ENCODE peak calls at places on chromosomes 16 and 17, in seven cellular contexts. A is A549; D is AG09319; Y is brain microvascular endothelial cell; C is cardiac muscle cell; T is CD4-positive, alpha-beta T cell; N is HFF-Myc. P is an unnamed sample.

GRCh38 chr17:199806-200603 is 18.6 kb upstream of the DOC2B start:
- DNase-seq in D (no peak), T (no peak), A (no peak), N (no peak), C (no peak), Y (no peak), P (no peak)

GRCh38 chr17:45131616-45132301 is 556 bp downstream of the PLCD3 start:
- DNase-seq in C (peak), T (peak), D (no peak), Y (no peak), A (no peak), N (no peak), P (no peak)

GRCh38 chr17:48907713-48908046 is 527 bp upstream of the UBE2Z start:
- DNase-seq in C (no peak), D (peak), A (no peak), Y (peak), N (no peak), T (no peak), P (no peak)

GRCh38 chr16:49416276-49416675 is 42.7 kb downstream of the C16orf78 start:
- DNase-seq in D (no peak), Y (no peak), C (no peak), A (no peak), T (no peak), N (no peak), P (no peak)

GRCh38 chr17:64950871-64951270 is 31.6 kb upstream of the LRRC37A3 start:
- DNase-seq in A (no peak), C (no peak), Y (peak), D (no peak), T (no peak), N (no peak), P (no peak)

GRCh38 chr17:43068570-43069367 is 43.7 kb downstream of the RND2 start:
- DNase-seq in T (no peak), N (no peak), C (no peak), Y (no peak), D (no peak), A (no peak), P (no peak)

GRCh38 chr17:67359960-67360817 is 6.2 kb downstream of the PSMD12 start:
- DNase-seq in N (no peak), C (peak), D (no peak), A (peak), T (peak), Y (no peak), P (no peak)

GRCh38 chr16:60582528-60582927 is 1453.7 kb downstream of the CDH8 start:
- DNase-seq in T (no peak), C (no peak), D (no peak), Y (no peak), A (no peak), N (no peak), P (no peak)

GRCh38 chr16:50467943-50468748 is 80.0 kb upstream of the NKD1 start:
- DNase-seq in N (no peak), C (peak), Y (peak), T (no peak), A (no peak), D (no peak), P (peak)

GRCh38 chr17:8732406-8733065 is 12.1 kb downstream of the CCDC42 start:
- DNase-seq in Y (no peak), N (no peak), A (no peak), T (no peak), D (no peak), C (no peak), P (no peak)

GRCh38 chr16:53974484-53975115 is 270.6 kb downstream of the FTO start:
- DNase-seq in A (no peak), N (no peak), Y (no peak), C (no peak), D (no peak), T (no peak), P (no peak)

GRCh38 chr16:29192329-29193247 is 207.7 kb downstream of the LAT start:
- DNase-seq in C (no peak), D (no peak), T (no peak), A (no peak), Y (no peak), N (no peak), P (no peak)

GRCh38 chr17:72977768-72978417 is 114.6 kb downstream of the SLC39A11 start:
- DNase-seq in N (no peak), Y (peak), T (no peak), A (no peak), D (no peak), C (no peak), P (no peak)

GRCh38 chr17:66716236-66717026 is 118.5 kb upstream of the CACNG5 start:
- DNase-seq in C (no peak), Y (no peak), N (no peak), D (no peak), T (no peak), A (no peak), P (no peak)

GRCh38 chr16:51153275-51153991 is 2.4 kb upstream of the SALL1 start:
- DNase-seq in A (no peak), Y (no peak), N (no peak), T (no peak), D (no peak), C (peak), P (no peak)

GRCh38 chr17:81328925-81329278 is 33.8 kb upstream of the SLC38A10 start:
- DNase-seq in A (peak), C (no peak), Y (no peak), N (no peak), T (no peak), D (no peak), P (no peak)

GRCh38 chr16:73060216-73060615 is 12.3 kb upstream of the ZFHX3 start:
- DNase-seq in A (no peak), D (no peak), N (no peak), C (no peak), Y (no peak), T (no peak), P (no peak)

GRCh38 chr16:70757183-70757582 is 43.8 kb downstream of the VAC14 start:
- DNase-seq in C (no peak), D (no peak), A (no peak), T (no peak), Y (no peak), N (no peak), P (no peak)

GRCh38 chr17:12088035-12088434 is 67.4 kb downstream of the MAP2K4 start:
- DNase-seq in Y (no peak), D (no peak), N (no peak), T (no peak), C (no peak), A (no peak), P (no peak)

GRCh38 chr17:49447603-49448325 is 33.1 kb upstream of the PHB1 start:
- DNase-seq in C (no peak), A (no peak), T (no peak), Y (no peak), D (no peak), N (no peak), P (no peak)

GRCh38 chr17:70473049-70473448 is 303.7 kb downstream of the KCNJ2 start:
- DNase-seq in T (no peak), A (no peak), C (no peak), D (no peak), Y (no peak), N (no peak), P (no peak)

GRCh38 chr17:69717214-69717613 is 302.7 kb downstream of the MAP2K6 start:
- DNase-seq in T (no peak), C (no peak), N (no peak), A (no peak), D (no peak), Y (no peak), P (no peak)

GRCh38 chr16:47634126-47634525 is 173.0 kb downstream of the PHKB start:
- DNase-seq in T (no peak), N (no peak), A (no peak), Y (no peak), C (no peak), D (no peak), P (no peak)

GRCh38 chr16:47631131-47631530 is 170.0 kb downstream of the PHKB start:
- DNase-seq in T (no peak), D (no peak), N (no peak), C (no peak), A (no peak), Y (no peak), P (no peak)

GRCh38 chr16:47638175-47638574 is 177.0 kb downstream of the PHKB start:
- DNase-seq in Y (no peak), A (no peak), N (no peak), T (no peak), D (no peak), C (no peak), P (no peak)

DNA sequence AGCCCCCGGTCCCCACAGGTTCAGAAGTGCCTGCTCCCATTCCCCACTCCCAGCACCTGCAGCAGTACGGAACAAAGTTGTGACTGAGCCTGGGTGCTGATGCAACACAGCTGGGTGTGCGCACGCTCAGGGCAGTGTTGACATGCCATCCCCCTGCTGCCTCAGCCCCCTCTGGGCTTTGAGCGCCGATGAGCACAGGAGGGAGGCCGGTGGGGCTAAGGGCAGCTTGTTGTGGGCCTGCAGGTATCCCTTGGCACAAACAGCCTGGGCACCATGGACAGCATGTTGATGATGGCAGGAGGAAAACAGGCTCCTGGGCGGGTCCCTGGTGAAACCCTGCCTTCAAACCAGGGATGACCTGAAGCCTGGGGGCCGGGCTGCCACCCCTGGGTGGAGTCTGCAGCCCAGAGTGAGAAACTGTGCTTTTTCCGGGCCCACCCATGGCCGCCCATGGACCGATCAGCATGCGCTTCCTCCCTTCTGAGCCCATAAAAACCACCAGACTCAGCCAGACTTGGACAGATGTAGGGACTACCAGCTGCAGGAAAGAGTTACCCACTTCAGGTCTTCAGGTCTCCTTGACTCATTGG is 175.5 kb downstream of the PHKB start:
- DNase-seq in N (no peak), C (no peak), T (no peak), D (no peak), A (no peak), Y (no peak), P (no peak)
- TF ChIP-seq CTCF in N (no peak), C (no peak), T (no peak), D (no peak), A (no peak), Y (no peak), P (no peak)

GRCh38 chr16:17325744-17326143 is 145.0 kb downstream of the XYLT1 start:
- DNase-seq in D (no peak), A (no peak), Y (no peak), T (no peak), N (no peak), C (no peak), P (no peak)
- TF ChIP-seq CTCF in D (no peak), A (no peak), Y (no peak), T (no peak), N (no peak), C (no peak), P (no peak)

GRCh38 chr16:23398987-23399805 is 53.8 kb downstream of the COG7 start:
- DNase-seq in D (no peak), T (no peak), C (peak), N (no peak), A (no peak), Y (no peak), P (no peak)
- TF ChIP-seq CTCF in D (no peak), T (no peak), C (no peak), N (no peak), A (no peak), Y (no peak), P (no peak)

GRCh38 chr17:1934901-1935300 is 90.2 kb downstream of the RTN4RL1 start:
- DNase-seq in A (no peak), N (no peak), Y (no peak), T (no peak), D (no peak), C (no peak), P (peak)

GRCh38 chr17:1933875-1934715 is 91.0 kb downstream of the RTN4RL1 start:
- DNase-seq in A (no peak), C (no peak), N (no peak), D (no peak), T (no peak), Y (no peak), P (peak)

GRCh38 chr17:1929896-1930750 is 95.0 kb downstream of the RTN4RL1 start:
- DNase-seq in A (no peak), T (no peak), N (no peak), Y (no peak), D (no peak), C (no peak), P (no peak)

GRCh38 chr17:1928976-1929375 is 96.2 kb downstream of the RTN4RL1 start:
- DNase-seq in A (no peak), Y (no peak), N (no peak), T (no peak), D (no peak), C (no peak), P (peak)

GRCh38 chr17:1931759-1932579 is 93.2 kb downstream of the RTN4RL1 start:
- DNase-seq in N (no peak), D (no peak), Y (no peak), T (no peak), A (no peak), C (peak), P (no peak)
- TF ChIP-seq CTCF in N (no peak), D (no peak), Y (no peak), T (no peak), A (no peak), C (no peak), P (no peak)

GRCh38 chr16:28140788-28141618 is 70.8 kb downstream of the XPO6 start:
- DNase-seq in N (no peak), C (no peak), T (peak), D (no peak), Y (no peak), A (no peak), P (no peak)
- TF ChIP-seq CTCF in N (no peak), C (no peak), T (peak), D (no peak), Y (no peak), A (no peak), P (no peak)

DNA sequence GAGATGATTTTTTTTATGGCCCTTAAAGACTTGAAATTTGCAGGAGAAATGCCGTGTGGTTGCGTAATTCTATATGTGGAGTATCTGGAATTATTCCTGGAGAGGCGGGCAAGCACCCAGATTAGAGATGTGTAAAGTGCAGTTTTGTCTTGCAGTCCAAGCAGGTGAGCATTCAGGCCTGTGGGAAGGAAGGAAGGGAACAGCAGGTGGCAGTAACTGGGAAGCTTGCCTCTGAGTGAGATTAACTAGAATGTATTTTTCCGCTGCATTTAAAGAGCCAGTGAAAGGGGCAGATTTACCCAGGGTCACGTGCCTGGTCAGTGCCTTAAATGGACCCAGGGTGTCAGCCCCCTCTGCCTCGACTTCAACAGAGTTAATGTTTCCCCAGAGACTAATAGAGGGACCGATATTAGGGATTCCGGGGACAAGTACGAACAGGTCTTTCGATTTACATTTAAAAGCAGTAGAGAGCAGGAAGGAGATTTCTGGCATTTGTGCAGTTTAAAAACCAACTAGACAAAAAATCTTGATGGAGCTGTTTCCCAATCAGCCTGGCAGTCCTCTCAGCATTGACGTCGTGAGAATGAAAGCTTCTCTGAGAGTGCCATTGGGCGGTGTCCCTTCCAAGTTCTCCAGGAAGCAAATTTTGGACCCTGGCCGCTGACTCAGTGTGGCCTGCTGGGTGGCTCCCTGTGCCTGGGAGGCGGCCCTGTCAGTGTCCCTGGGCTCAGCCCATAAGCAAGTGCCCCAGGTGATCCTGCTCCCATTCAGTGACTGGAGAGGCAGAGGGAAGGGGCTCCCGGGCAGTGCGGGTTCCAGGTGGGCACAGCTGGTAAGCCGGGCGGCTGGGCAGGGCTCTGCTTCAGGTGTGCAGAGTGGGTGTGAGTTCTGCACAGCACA is 38.2 kb downstream of the KSR1 start:
- DNase-seq in N (no peak), T (no peak), C (peak), D (peak), A (peak), Y (no peak), P (no peak)
- TF ChIP-seq CTCF in N (peak), T (no peak), C (peak), D (peak), A (peak), Y (peak), P (peak)

GRCh38 chr16:85453-85782 is 7.4 kb downstream of the MPG start:
- DNase-seq in T (no peak), N (no peak), C (no peak), Y (no peak), D (no peak), A (no peak), P (no peak)

GRCh38 chr16:86483-86952 is 8.5 kb downstream of the MPG start:
- DNase-seq in A (no peak), Y (no peak), T (no peak), C (no peak), D (no peak), N (no peak), P (no peak)

GRCh38 chr16:85865-86264 is 7.8 kb downstream of the MPG start:
- DNase-seq in A (no peak), T (no peak), C (no peak), Y (no peak), N (no peak), D (no peak), P (no peak)

GRCh38 chr16:83781-84615 is 6.0 kb downstream of the MPG start:
- DNase-seq in A (no peak), T (no peak), C (no peak), D (no peak), Y (no peak), N (no peak), P (no peak)

DNA sequence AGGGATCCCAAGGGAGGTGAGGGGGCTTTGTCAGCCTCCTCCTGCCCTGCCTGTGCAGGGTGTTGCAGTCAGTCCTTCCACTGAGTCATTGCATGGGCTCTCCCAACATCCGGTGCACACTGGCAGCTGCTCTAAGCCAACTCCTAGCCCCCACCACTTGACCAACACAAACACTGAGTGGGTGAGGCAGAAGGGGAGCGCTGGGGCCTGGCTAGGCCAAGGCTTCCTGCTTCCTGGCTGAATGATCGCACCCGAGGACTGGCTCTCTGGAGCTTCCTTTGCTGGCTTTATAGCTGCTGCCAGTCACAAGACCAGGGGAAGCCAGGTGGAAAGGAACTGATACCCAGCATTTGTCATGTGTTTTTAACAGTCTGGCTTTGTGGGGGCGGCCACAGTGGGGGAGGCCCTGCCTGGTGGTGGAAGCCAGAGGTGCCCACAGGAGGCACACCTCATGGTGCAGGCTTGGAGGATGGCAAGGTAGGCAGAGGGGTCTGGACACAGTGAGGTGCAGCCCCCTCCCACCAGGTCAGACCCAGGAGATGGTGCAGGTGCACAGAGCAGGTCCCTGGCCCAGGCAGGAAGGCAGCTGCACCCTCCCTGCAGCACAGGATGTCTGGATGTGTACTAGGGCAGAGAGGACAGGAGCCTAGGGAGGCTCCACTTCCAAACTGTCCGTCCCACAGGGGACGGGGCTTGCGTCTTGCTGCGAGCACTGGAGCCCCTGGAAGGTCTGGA is 6.9 kb downstream of the MPG start:
- DNase-seq in A (no peak), N (no peak), C (no peak), Y (peak), D (peak), T (no peak), P (no peak)
- TF ChIP-seq CTCF in A (no peak), N (no peak), C (no peak), Y (no peak), D (no peak), T (no peak), P (no peak)

GRCh38 chr16:89574681-89575246 is 794 bp upstream of the CPNE7 start:
- DNase-seq in D (no peak), C (peak), T (peak), A (peak), Y (no peak), N (no peak), P (no peak)
- TF ChIP-seq CTCF in D (peak), C (peak), T (peak), A (peak), Y (peak), N (peak), P (no peak)